ENCODE peak calls at places on chromosomes 16 and 17, in eight cellular contexts. One of them, this sample, is unnamed.

GRCh38 chr16:56226840-56227525 is 35.7 kb downstream of the GNAO1 start:
- DNase-seq in nephron progenitor cell: no peak
- DNase-seq in endothelial cell: no peak
- DNase-seq in H9: no peak
- DNase-seq in Caco-2: no peak
- DNase-seq in PC-3: no peak
- DNase-seq in upper lobe of right lung: no peak
- DNase-seq in cardiac muscle cell: no peak
- DNase-seq in this sample: no peak

GRCh38 chr17:1686086-1686485 is 1.4 kb upstream of the PRPF8 start:
- DNase-seq in nephron progenitor cell: no peak
- DNase-seq in endothelial cell: no peak
- DNase-seq in upper lobe of right lung: no peak
- DNase-seq in cardiac muscle cell: no peak
- DNase-seq in PC-3: peak
- DNase-seq in H9: no peak
- DNase-seq in Caco-2: no peak
- DNase-seq in this sample: no peak

GRCh38 chr17:48619821-48620496 is 4.9 kb upstream of the HOXB8 start:
- DNase-seq in upper lobe of right lung: no peak
- DNase-seq in cardiac muscle cell: no peak
- DNase-seq in nephron progenitor cell: peak
- DNase-seq in Caco-2: no peak
- DNase-seq in H9: peak
- DNase-seq in endothelial cell: no peak
- DNase-seq in PC-3: no peak
- DNase-seq in this sample: no peak

GRCh38 chr17:30555942-30556341 is 78.7 kb downstream of the GOSR1 start:
- DNase-seq in cardiac muscle cell: no peak
- DNase-seq in endothelial cell: no peak
- DNase-seq in PC-3: no peak
- DNase-seq in H9: no peak
- DNase-seq in upper lobe of right lung: no peak
- DNase-seq in Caco-2: no peak
- DNase-seq in nephron progenitor cell: no peak
- DNase-seq in this sample: no peak

GRCh38 chr16:48576927-48577326 is 33.1 kb downstream of the N4BP1 start:
- DNase-seq in H9: no peak
- DNase-seq in cardiac muscle cell: no peak
- DNase-seq in nephron progenitor cell: no peak
- DNase-seq in PC-3: peak
- DNase-seq in endothelial cell: no peak
- DNase-seq in Caco-2: no peak
- DNase-seq in upper lobe of right lung: no peak
- DNase-seq in this sample: no peak

GRCh38 chr16:56960681-56961281 is 969 bp upstream of the CETP start:
- DNase-seq in nephron progenitor cell: no peak
- DNase-seq in PC-3: no peak
- DNase-seq in endothelial cell: no peak
- DNase-seq in H9: no peak
- DNase-seq in upper lobe of right lung: no peak
- DNase-seq in Caco-2: no peak
- DNase-seq in cardiac muscle cell: no peak
- DNase-seq in this sample: no peak

GRCh38 chr17:6355196-6355595 is 79.7 kb downstream of the AIPL1 start:
- DNase-seq in endothelial cell: no peak
- DNase-seq in PC-3: no peak
- DNase-seq in cardiac muscle cell: no peak
- DNase-seq in upper lobe of right lung: no peak
- DNase-seq in nephron progenitor cell: no peak
- DNase-seq in H9: no peak
- DNase-seq in Caco-2: no peak
- DNase-seq in this sample: no peak

GRCh38 chr16:55116165-55116894 is 185.7 kb downstream of the IRX5 start:
- DNase-seq in PC-3: no peak
- DNase-seq in nephron progenitor cell: no peak
- DNase-seq in Caco-2: no peak
- DNase-seq in H9: no peak
- DNase-seq in upper lobe of right lung: no peak
- DNase-seq in cardiac muscle cell: no peak
- DNase-seq in endothelial cell: no peak
- DNase-seq in this sample: no peak

GRCh38 chr16:21628772-21629171 is 23.6 kb downstream of the IGSF6 start:
- DNase-seq in Caco-2: no peak
- DNase-seq in cardiac muscle cell: no peak
- DNase-seq in upper lobe of right lung: no peak
- DNase-seq in endothelial cell: no peak
- DNase-seq in H9: no peak
- DNase-seq in nephron progenitor cell: no peak
- DNase-seq in PC-3: no peak
- DNase-seq in this sample: no peak

GRCh38 chr17:34665150-34665802 is 85.9 kb downstream of the TMEM132E start:
- DNase-seq in upper lobe of right lung: no peak
- DNase-seq in cardiac muscle cell: no peak
- DNase-seq in Caco-2: no peak
- DNase-seq in nephron progenitor cell: no peak
- DNase-seq in endothelial cell: no peak
- DNase-seq in PC-3: no peak
- DNase-seq in H9: peak
- DNase-seq in this sample: no peak

GRCh38 chr16:57758331-57759117 is 23.0 kb downstream of the KATNB1 start:
- DNase-seq in upper lobe of right lung: no peak
- DNase-seq in endothelial cell: no peak
- DNase-seq in H9: no peak
- DNase-seq in nephron progenitor cell: no peak
- DNase-seq in PC-3: no peak
- DNase-seq in Caco-2: no peak
- DNase-seq in cardiac muscle cell: no peak
- DNase-seq in this sample: no peak

GRCh38 chr16:65153365-65154105 is 31.7 kb upstream of the CDH11 start:
- DNase-seq in cardiac muscle cell: no peak
- DNase-seq in endothelial cell: no peak
- DNase-seq in nephron progenitor cell: no peak
- DNase-seq in H9: no peak
- DNase-seq in PC-3: peak
- DNase-seq in upper lobe of right lung: no peak
- DNase-seq in Caco-2: no peak
- DNase-seq in this sample: no peak

GRCh38 chr17:29590261-29590978 is 972 bp upstream of the GIT1 start:
- DNase-seq in upper lobe of right lung: peak
- DNase-seq in nephron progenitor cell: peak
- DNase-seq in endothelial cell: no peak
- DNase-seq in cardiac muscle cell: no peak
- DNase-seq in H9: no peak
- DNase-seq in Caco-2: no peak
- DNase-seq in PC-3: no peak
- DNase-seq in this sample: no peak

GRCh38 chr16:12417830-12418229 is 385.9 kb downstream of the CPPED1 start:
- DNase-seq in H9: no peak
- DNase-seq in upper lobe of right lung: no peak
- DNase-seq in nephron progenitor cell: no peak
- DNase-seq in endothelial cell: no peak
- DNase-seq in PC-3: no peak
- DNase-seq in Caco-2: no peak
- DNase-seq in cardiac muscle cell: no peak
- DNase-seq in this sample: no peak

GRCh38 chr16:29644338-29644857 is 18.6 kb upstream of the SPN start:
- DNase-seq in H9: no peak
- DNase-seq in nephron progenitor cell: no peak
- DNase-seq in upper lobe of right lung: no peak
- DNase-seq in endothelial cell: no peak
- DNase-seq in cardiac muscle cell: no peak
- DNase-seq in PC-3: no peak
- DNase-seq in Caco-2: no peak
- DNase-seq in this sample: peak

GRCh38 chr16:29645699-29646187 is 17.3 kb upstream of the SPN start:
- DNase-seq in PC-3: no peak
- DNase-seq in Caco-2: peak
- DNase-seq in upper lobe of right lung: no peak
- DNase-seq in nephron progenitor cell: no peak
- DNase-seq in H9: no peak
- DNase-seq in endothelial cell: no peak
- DNase-seq in cardiac muscle cell: no peak
- DNase-seq in this sample: peak

GRCh38 chr16:29644973-29645698 is 17.9 kb upstream of the SPN start:
- DNase-seq in PC-3: no peak
- DNase-seq in Caco-2: no peak
- DNase-seq in endothelial cell: no peak
- DNase-seq in nephron progenitor cell: no peak
- DNase-seq in cardiac muscle cell: no peak
- DNase-seq in H9: no peak
- DNase-seq in upper lobe of right lung: no peak
- DNase-seq in this sample: peak

GRCh38 chr16:29646947-29647346 is 16.1 kb upstream of the SPN start:
- DNase-seq in Caco-2: no peak
- DNase-seq in upper lobe of right lung: no peak
- DNase-seq in PC-3: no peak
- DNase-seq in endothelial cell: no peak
- DNase-seq in H9: no peak
- DNase-seq in nephron progenitor cell: no peak
- DNase-seq in cardiac muscle cell: no peak
- DNase-seq in this sample: no peak

DNA sequence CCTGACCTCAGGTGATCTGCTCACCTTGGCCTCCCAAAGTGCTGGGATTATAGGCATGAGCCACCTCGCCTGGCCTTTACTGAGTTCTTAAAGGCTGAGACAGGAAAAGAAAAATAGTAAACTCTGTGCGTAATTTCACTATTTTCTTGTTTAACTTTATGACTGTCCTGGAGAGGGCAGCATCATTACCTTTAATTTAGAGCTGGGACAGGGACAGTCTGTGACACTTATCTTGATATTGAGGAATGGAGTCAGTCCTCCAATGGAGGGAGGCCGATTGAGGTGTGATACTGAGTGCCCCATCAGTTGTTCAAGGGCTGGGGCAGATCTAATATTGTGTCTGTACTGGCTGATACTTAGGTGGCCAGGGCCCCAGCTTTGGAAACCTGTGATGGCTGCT is 21.5 kb upstream of the SPN start:
- DNase-seq in PC-3: no peak
- DNase-seq in endothelial cell: no peak
- DNase-seq in cardiac muscle cell: no peak
- DNase-seq in Caco-2: no peak
- DNase-seq in nephron progenitor cell: no peak
- DNase-seq in H9: no peak
- DNase-seq in upper lobe of right lung: no peak
- DNase-seq in this sample: peak
- TF ChIP-seq CTCF in PC-3: peak
- TF ChIP-seq CTCF in endothelial cell: no peak
- TF ChIP-seq CTCF in cardiac muscle cell: no peak
- TF ChIP-seq CTCF in Caco-2: no peak
- TF ChIP-seq CTCF in nephron progenitor cell: no peak
- TF ChIP-seq CTCF in H9: peak
- TF ChIP-seq CTCF in upper lobe of right lung: peak
- TF ChIP-seq CTCF in this sample: peak

GRCh38 chr17:41098476-41098875 is 534 bp upstream of the KRTAP4-8 start:
- DNase-seq in H9: no peak
- DNase-seq in upper lobe of right lung: no peak
- DNase-seq in nephron progenitor cell: no peak
- DNase-seq in cardiac muscle cell: no peak
- DNase-seq in Caco-2: no peak
- DNase-seq in PC-3: peak
- DNase-seq in endothelial cell: no peak
- DNase-seq in this sample: no peak

GRCh38 chr17:41101586-41102259 is at the start of gene KRTAP4-16:
- DNase-seq in Caco-2: no peak
- DNase-seq in cardiac muscle cell: no peak
- DNase-seq in PC-3: peak
- DNase-seq in upper lobe of right lung: no peak
- DNase-seq in nephron progenitor cell: no peak
- DNase-seq in endothelial cell: no peak
- DNase-seq in H9: peak
- DNase-seq in this sample: no peak

GRCh38 chr17:41098042-41098441 is at the start of gene KRTAP4-8:
- DNase-seq in PC-3: no peak
- DNase-seq in H9: no peak
- DNase-seq in endothelial cell: no peak
- DNase-seq in nephron progenitor cell: no peak
- DNase-seq in upper lobe of right lung: no peak
- DNase-seq in cardiac muscle cell: no peak
- DNase-seq in Caco-2: no peak
- DNase-seq in this sample: no peak

GRCh38 chr17:41103896-41104295 is 1.3 kb upstream of the KRTAP4-9 start:
- DNase-seq in upper lobe of right lung: no peak
- DNase-seq in Caco-2: no peak
- DNase-seq in nephron progenitor cell: no peak
- DNase-seq in endothelial cell: no peak
- DNase-seq in H9: no peak
- DNase-seq in PC-3: peak
- DNase-seq in cardiac muscle cell: no peak
- DNase-seq in this sample: no peak

GRCh38 chr17:41100081-41100480 is 1.9 kb downstream of the KRTAP4-16 start:
- DNase-seq in H9: no peak
- DNase-seq in PC-3: no peak
- DNase-seq in upper lobe of right lung: no peak
- DNase-seq in cardiac muscle cell: no peak
- DNase-seq in nephron progenitor cell: no peak
- DNase-seq in Caco-2: no peak
- DNase-seq in endothelial cell: no peak
- DNase-seq in this sample: no peak
- TF ChIP-seq CTCF in H9: no peak
- TF ChIP-seq CTCF in PC-3: no peak
- TF ChIP-seq CTCF in upper lobe of right lung: no peak
- TF ChIP-seq CTCF in cardiac muscle cell: no peak
- TF ChIP-seq CTCF in nephron progenitor cell: no peak
- TF ChIP-seq CTCF in Caco-2: no peak
- TF ChIP-seq CTCF in endothelial cell: no peak
- TF ChIP-seq CTCF in this sample: no peak

DNA sequence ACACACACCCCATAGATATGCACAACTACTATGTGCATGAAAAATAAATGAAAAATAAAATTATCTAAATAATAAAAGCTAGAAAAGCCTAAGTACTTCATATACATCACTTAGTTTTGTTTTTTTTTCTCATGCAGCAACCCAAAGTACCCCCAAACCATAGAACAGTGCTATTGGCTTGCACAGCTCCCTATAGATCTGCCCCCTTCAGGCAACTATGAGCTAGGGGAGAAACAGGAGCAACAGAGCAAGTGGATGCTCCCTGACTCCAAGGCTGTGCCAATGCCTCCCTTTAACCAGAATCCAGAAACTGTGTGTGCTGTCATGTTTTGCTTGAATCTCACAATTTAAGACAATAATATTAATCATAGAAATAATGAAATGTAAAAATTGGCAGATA is 605.5 kb downstream of the TOX3 start:
- DNase-seq in nephron progenitor cell: no peak
- DNase-seq in cardiac muscle cell: no peak
- DNase-seq in upper lobe of right lung: no peak
- DNase-seq in endothelial cell: no peak
- DNase-seq in H9: no peak
- DNase-seq in Caco-2: no peak
- DNase-seq in PC-3: no peak
- DNase-seq in this sample: no peak
- TF ChIP-seq CTCF in nephron progenitor cell: no peak
- TF ChIP-seq CTCF in cardiac muscle cell: no peak
- TF ChIP-seq CTCF in upper lobe of right lung: no peak
- TF ChIP-seq CTCF in endothelial cell: no peak
- TF ChIP-seq CTCF in H9: peak
- TF ChIP-seq CTCF in Caco-2: no peak
- TF ChIP-seq CTCF in PC-3: no peak
- TF ChIP-seq CTCF in this sample: no peak

GRCh38 chr16:71440669-71441347 is 1.0 kb downstream of the TLE7 start:
- DNase-seq in PC-3: peak
- DNase-seq in H9: peak
- DNase-seq in cardiac muscle cell: peak
- DNase-seq in Caco-2: peak
- DNase-seq in nephron progenitor cell: no peak
- DNase-seq in upper lobe of right lung: no peak
- DNase-seq in endothelial cell: peak
- DNase-seq in this sample: peak
- TF ChIP-seq CTCF in PC-3: peak
- TF ChIP-seq CTCF in H9: peak
- TF ChIP-seq CTCF in cardiac muscle cell: peak
- TF ChIP-seq CTCF in Caco-2: peak
- TF ChIP-seq CTCF in nephron progenitor cell: peak
- TF ChIP-seq CTCF in upper lobe of right lung: no peak
- TF ChIP-seq CTCF in endothelial cell: no peak
- TF ChIP-seq CTCF in this sample: no peak